ENCODE peak calls at places on chromosomes 5 and 9, in nine cellular contexts. L is heart left ventricle, I is sigmoid colon, U is spleen, E is ovary, H is right lobe of liver, V is A549, S is transverse colon, K is esophagus squamous epithelium. O is an unnamed sample. For H3K4me1, the result is how much of the 10 kb centered on the place peaks cover.

GRCh38 chr9:13377286-13377925 is 97.9 kb upstream of the MPDZ start:
- DNase-seq in L (no peak), I (no peak), U (no peak), E (no peak), H (no peak), V (no peak), S (no peak), K (no peak), O (no peak)

GRCh38 chr9:27485158-27485557 is 38.9 kb upstream of the IFNK start:
- DNase-seq in L (no peak), I (no peak), U (no peak), E (no peak), H (no peak), V (no peak), S (no peak), K (no peak), O (no peak)

GRCh38 chr9:84123648-84124406 is 143.2 kb downstream of the RMI1 start:
- DNase-seq in L (no peak), I (no peak), U (no peak), E (no peak), H (no peak), V (no peak), S (no peak), K (no peak), O (no peak)

GRCh38 chr5:142833517-142834446 is 63.6 kb downstream of the ARHGAP26 start:
- DNase-seq in L (no peak), I (no peak), U (no peak), E (no peak), H (no peak), V (no peak), S (no peak), K (no peak), O (no peak)

GRCh38 chr9:136220017-136220729 is 15.2 kb upstream of the LHX3 start:
- DNase-seq in L (no peak), I (no peak), U (no peak), E (no peak), H (no peak), V (no peak), S (no peak), K (no peak), O (no peak)

GRCh38 chr9:109314011-109314531 is 6.8 kb downstream of the EPB41L4B start:
- DNase-seq in L (no peak), I (no peak), U (no peak), E (no peak), H (peak), V (no peak), S (peak), K (no peak), O (peak)

GRCh38 chr9:38017149-38017884 is 51.7 kb downstream of the SHB start:
- DNase-seq in L (peak), I (no peak), U (no peak), E (no peak), H (peak), V (peak), S (no peak), K (no peak), O (peak)

GRCh38 chr5:4571248-4571950 is 568.7 kb upstream of the ADAMTS16 start:
- DNase-seq in L (no peak), I (no peak), U (no peak), E (no peak), H (no peak), V (no peak), S (no peak), K (no peak), O (no peak)

GRCh38 chr9:82677086-82677485 is 385.9 kb downstream of the RASEF start:
- DNase-seq in L (no peak), I (no peak), U (no peak), E (no peak), H (no peak), V (no peak), S (no peak), K (no peak), O (no peak)

GRCh38 chr9:104923289-104923688 is 4.7 kb downstream of the ABCA1 start:
- DNase-seq in L (no peak), I (no peak), U (no peak), E (no peak), H (no peak), V (no peak), S (no peak), K (no peak), O (no peak)

GRCh38 chr5:98432378-98432777 is 341.1 kb upstream of the RGMB start:
- DNase-seq in L (no peak), I (no peak), U (no peak), E (no peak), H (no peak), V (no peak), S (no peak), K (no peak), O (no peak)

GRCh38 chr5:139764250-139764791 is 31.3 kb upstream of the PSD2 start:
- DNase-seq in L (no peak), I (no peak), U (peak), E (peak), H (no peak), V (no peak), S (no peak), K (no peak), O (no peak)

GRCh38 chr5:159943331-159943730 is 27.0 kb downstream of the ADRA1B start:
- DNase-seq in L (no peak), I (no peak), U (no peak), E (no peak), H (no peak), V (no peak), S (no peak), K (no peak), O (no peak)

GRCh38 chr5:74541381-74541781 is 99.1 kb downstream of the ENC1 start:
- DNase-seq in L (no peak), I (no peak), U (no peak), E (no peak), H (no peak), V (no peak), S (no peak), K (no peak), O (no peak)

GRCh38 chr9:69086769-69087168 is 51.2 kb downstream of the FXN start:
- DNase-seq in L (no peak), I (no peak), U (no peak), E (no peak), H (no peak), V (no peak), S (no peak), K (no peak), O (no peak)

GRCh38 chr5:31635446-31635845 is 3.5 kb upstream of the PDZD2 start:
- DNase-seq in L (no peak), I (no peak), U (no peak), E (no peak), H (no peak), V (no peak), S (no peak), K (no peak), O (no peak)

GRCh38 chr5:132414634-132415377 is 45.3 kb downstream of the SLC22A5 start:
- DNase-seq in L (no peak), I (peak), U (no peak), E (no peak), H (no peak), V (peak), S (no peak), K (no peak), O (no peak)

GRCh38 chr9:99197987-99198386 is 23.8 kb downstream of the ALG2 start:
- DNase-seq in L (no peak), I (no peak), U (no peak), E (no peak), H (no peak), V (no peak), S (no peak), K (no peak), O (no peak)

GRCh38 chr9:6959275-6960000 is 201.7 kb downstream of the KDM4C start:
- DNase-seq in L (no peak), I (no peak), U (no peak), E (no peak), H (no peak), V (no peak), S (no peak), K (no peak), O (no peak)

GRCh38 chr9:35816708-35817107 is 1.9 kb upstream of the HINT2 start:
- DNase-seq in L (no peak), I (no peak), U (no peak), E (no peak), H (no peak), V (peak), S (no peak), K (no peak), O (no peak)

GRCh38 chr5:142356716-142357468 is 32.1 kb upstream of the SPRY4 start:
- DNase-seq in L (peak), I (peak), U (peak), E (peak), H (peak), V (peak), S (peak), K (peak), O (peak)

DNA sequence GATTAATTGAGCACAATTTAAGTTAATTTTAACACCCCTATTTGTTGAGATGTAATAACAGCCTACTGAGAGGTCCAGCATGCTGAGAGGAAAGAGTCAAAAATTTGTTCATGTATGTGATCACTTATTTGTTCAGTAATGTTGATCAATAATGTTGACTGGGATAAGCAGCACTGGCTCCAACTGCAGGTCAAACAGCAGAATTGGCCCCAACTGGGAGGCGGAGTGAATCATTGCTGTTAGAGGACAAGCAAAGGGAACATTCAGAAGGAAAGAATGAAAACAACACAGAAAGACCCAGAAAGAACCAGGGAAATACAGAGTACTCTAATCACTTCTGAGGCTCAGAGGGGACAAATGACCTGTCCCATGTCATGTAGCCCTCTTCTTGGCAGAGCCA is 221.1 kb downstream of the COMMD10 start:
- DNase-seq in L (no peak), I (no peak), U (no peak), E (no peak), H (peak), V (no peak), S (no peak), K (no peak), O (no peak)
- TF ChIP-seq CTCF in L (no peak), I (no peak), U (no peak), E (no peak), H (peak), V (no peak), S (no peak), K (no peak), O (no peak)

GRCh38 chr5:116734717-116735072 is 160.1 kb upstream of the SEMA6A start:
- DNase-seq in L (no peak), I (no peak), U (no peak), E (no peak), H (no peak), V (no peak), S (no peak), K (no peak), O (no peak)

GRCh38 chr5:116736671-116737070 is 162.0 kb upstream of the SEMA6A start:
- DNase-seq in L (no peak), I (no peak), U (no peak), E (no peak), H (no peak), V (no peak), S (no peak), K (no peak), O (no peak)

GRCh38 chr5:116732591-116732990 is 158.0 kb upstream of the SEMA6A start:
- DNase-seq in L (no peak), I (no peak), U (no peak), E (no peak), H (no peak), V (no peak), S (no peak), K (no peak), O (no peak)

GRCh38 chr5:116731432-116731831 is 156.8 kb upstream of the SEMA6A start:
- DNase-seq in L (no peak), I (no peak), U (no peak), E (no peak), H (no peak), V (no peak), S (no peak), K (no peak), O (no peak)

GRCh38 chr5:116733995-116734716 is 159.5 kb upstream of the SEMA6A start:
- DNase-seq in L (no peak), I (no peak), U (no peak), E (peak), H (no peak), V (no peak), S (no peak), K (no peak), O (no peak)
- TF ChIP-seq POLR2A in L (no peak), I (no peak), U (no peak), E (no peak), H (no peak), V (no peak), S (no peak), K (no peak), O (no peak)

GRCh38 chr9:131418143-131419028 is 24.5 kb downstream of the PRRC2B start:
- DNase-seq in L (no peak), I (no peak), U (no peak), E (peak), H (peak), V (no peak), S (peak), K (no peak), O (peak)

GRCh38 chr9:131419029-131419614 is 25.2 kb downstream of the PRRC2B start:
- DNase-seq in L (no peak), I (no peak), U (no peak), E (peak), H (no peak), V (no peak), S (no peak), K (no peak), O (no peak)

GRCh38 chr9:131421691-131422090 is 27.8 kb downstream of the PRRC2B start:
- DNase-seq in L (no peak), I (no peak), U (peak), E (peak), H (no peak), V (no peak), S (no peak), K (no peak), O (no peak)

GRCh38 chr9:131420913-131421312 is 27.0 kb downstream of the PRRC2B start:
- DNase-seq in L (no peak), I (no peak), U (no peak), E (peak), H (peak), V (no peak), S (no peak), K (no peak), O (no peak)

DNA sequence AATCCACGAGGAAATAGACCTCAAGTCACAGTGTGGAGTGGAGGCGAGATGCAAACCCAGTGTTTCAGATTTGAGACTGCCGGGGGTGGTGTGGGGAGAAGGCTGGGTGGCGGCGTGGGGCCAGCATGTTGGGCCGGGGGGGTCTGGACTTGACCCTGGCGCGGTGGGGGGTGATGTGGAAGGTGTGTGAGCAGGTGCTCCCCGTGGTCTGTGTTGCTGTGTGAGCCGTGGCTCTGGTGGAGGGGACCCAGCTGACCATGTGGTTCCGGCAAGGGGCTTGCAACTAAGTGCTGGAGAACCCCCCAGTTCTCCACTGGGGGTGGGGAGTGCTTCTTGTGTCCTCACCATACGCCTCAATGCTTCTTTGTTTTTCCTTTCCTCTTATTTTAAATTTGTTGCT is 25.8 kb downstream of the PRRC2B start:
- DNase-seq in L (no peak), I (no peak), U (no peak), E (peak), H (no peak), V (no peak), S (no peak), K (no peak), O (no peak)
- H3K4me1 ChIP-seq in L (half or more), I (half or more), U (half or more), E (half or more), H (under half), V (half or more), S (half or more), K (half or more), O (half or more)

GRCh38 chr5:87851603-87852002 is 417.0 kb downstream of the TMEM161B start:
- DNase-seq in L (no peak), I (no peak), U (no peak), E (no peak), H (no peak), V (no peak), S (no peak), K (no peak), O (no peak)

GRCh38 chr5:87850843-87851242 is 417.8 kb downstream of the TMEM161B start:
- DNase-seq in L (no peak), I (no peak), U (no peak), E (no peak), H (no peak), V (no peak), S (no peak), K (no peak), O (no peak)

GRCh38 chr5:87853541-87853940 is 415.1 kb downstream of the TMEM161B start:
- DNase-seq in L (no peak), I (no peak), U (no peak), E (no peak), H (no peak), V (no peak), S (no peak), K (no peak), O (no peak)
- TF ChIP-seq CTCF in L (no peak), I (no peak), U (no peak), E (no peak), H (no peak), V (no peak), S (no peak), K (no peak), O (no peak)

DNA sequence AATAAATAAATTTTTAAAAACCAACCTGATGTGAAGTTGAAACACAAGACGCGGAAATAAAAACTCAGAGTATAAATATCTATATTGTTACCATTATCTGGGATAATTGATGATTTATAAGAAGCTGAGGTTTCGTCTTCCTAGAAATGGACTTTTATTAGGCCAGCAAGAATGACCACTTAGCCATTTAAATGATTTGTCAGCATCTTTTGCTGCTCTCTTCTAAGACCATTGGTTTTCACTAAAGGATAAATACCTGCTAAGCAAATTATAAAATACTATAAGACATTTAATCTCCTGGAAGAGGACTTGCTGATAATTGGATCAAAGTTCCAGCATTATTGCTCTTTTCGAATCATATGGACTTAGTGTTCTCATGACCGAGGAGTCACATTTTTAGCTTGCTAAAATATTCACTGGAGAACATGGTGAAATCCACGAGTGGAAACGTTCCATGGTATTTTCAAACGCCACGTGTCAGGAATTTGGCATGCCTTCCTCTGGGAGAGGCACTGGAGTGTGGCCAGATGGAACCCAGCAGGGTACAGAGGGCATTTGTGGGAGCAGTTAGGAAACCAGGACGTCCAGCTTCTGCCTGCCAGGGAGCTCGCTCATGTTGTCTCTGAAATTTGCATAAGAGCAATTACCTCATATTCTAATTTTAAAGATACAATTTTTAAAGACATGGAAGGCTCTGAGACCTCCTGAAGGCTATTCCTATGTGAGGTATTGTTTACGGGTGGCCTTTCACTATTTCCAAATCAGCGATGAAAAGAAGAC is 43.1 kb downstream of the TNFAIP8 start:
- DNase-seq in L (peak), I (no peak), U (no peak), E (peak), H (peak), V (no peak), S (peak), K (no peak), O (peak)
- TF ChIP-seq POLR2A in L (no peak), I (no peak), U (no peak), E (no peak), H (no peak), V (no peak), S (no peak), K (no peak), O (no peak)

DNA sequence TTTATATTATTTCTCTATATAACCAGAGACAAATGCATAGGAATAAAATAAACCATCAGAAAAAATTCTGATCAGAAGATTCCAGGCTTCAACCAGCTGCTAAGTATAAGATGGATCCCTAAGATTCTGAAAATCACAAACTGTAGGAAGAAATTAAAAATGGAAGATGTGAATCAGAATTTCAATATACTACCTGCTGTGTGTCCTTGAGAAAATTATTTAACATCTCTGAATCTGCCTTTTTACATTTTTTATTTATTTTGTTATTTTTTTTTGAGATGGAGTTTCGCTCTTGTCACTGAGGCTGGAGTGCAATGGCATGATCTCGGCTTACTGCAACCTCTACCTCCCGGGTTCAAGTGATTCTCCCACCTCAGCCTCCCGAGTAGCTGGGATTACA is 187.2 kb downstream of the GNAQ start:
- DNase-seq in L (no peak), I (no peak), U (no peak), E (no peak), H (no peak), V (no peak), S (no peak), K (no peak), O (no peak)
- H3K4me1 ChIP-seq in L (under half), I (under half), U (under half), E (under half), H (under half), V (under half), S (under half), K (under half), O (half or more)

DNA sequence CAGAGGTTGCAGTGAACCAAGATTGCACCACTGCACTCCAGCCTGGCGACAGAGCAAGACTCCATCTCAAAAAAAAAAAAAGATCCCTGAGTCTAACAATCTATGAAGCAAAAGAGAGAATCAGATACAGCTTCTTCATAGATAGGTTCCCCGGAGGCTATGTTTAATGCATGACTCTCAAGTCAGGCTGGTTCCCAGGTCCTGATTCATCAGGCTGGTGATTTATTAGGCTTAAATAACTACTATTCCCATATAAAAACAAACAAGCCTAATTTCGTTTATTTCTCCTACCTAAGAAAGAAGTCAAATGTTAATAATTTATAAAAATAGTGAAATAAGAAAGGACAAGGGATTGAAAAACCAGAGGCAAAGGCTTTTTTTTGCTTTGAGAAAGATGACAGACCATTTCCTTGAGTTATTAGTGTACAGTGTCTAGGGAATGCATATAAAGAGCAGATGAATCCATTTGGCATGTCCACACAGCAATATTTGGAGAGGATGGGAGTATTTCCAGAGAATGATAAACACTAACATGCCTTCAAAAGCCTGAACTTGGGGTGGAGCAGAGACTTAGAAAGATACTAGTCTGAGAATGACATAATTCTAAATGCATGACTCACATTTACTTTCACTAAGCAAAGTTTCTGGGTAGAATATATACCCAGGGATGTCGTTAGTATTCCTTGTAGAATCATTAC is 115.3 kb downstream of the NREP start:
- DNase-seq in L (no peak), I (no peak), U (no peak), E (no peak), H (no peak), V (no peak), S (no peak), K (no peak), O (no peak)
- TF ChIP-seq CTCF in L (no peak), I (no peak), U (no peak), E (no peak), H (no peak), V (no peak), S (no peak), K (no peak), O (no peak)

GRCh38 chr9:129069128-129069824 is 11.6 kb upstream of the DOLPP1 start:
- DNase-seq in L (peak), I (peak), U (peak), E (no peak), H (peak), V (no peak), S (peak), K (peak), O (peak)
- TF ChIP-seq POLR2A in L (peak), I (no peak), U (no peak), E (no peak), H (peak), V (no peak), S (no peak), K (no peak), O (no peak)